ENCODE peak calls at places on chromosomes 13 and 19, in five cellular contexts. E, S, Y, O and X are unnamed samples.

GRCh38 chr19:30708416-30708815 is 336.2 kb downstream of the ZNF536 start:
- DNase-seq in E (no peak), S (no peak), Y (no peak), O (no peak), X (no peak)

GRCh38 chr19:44529541-44529940 is at the start of gene CEACAM20:
- DNase-seq in E (no peak), S (no peak), Y (no peak), O (no peak), X (no peak)

GRCh38 chr19:5345895-5346386 is 5.3 kb upstream of the PTPRS start:
- DNase-seq in E (no peak), S (no peak), Y (peak), O (no peak), X (peak)

GRCh38 chr19:17954401-17954800 is 12.5 kb upstream of the KCNN1 start:
- DNase-seq in E (no peak), S (no peak), Y (no peak), O (no peak), X (no peak)

GRCh38 chr13:22777207-22777606 is 403.6 kb upstream of the SGCG start:
- DNase-seq in E (no peak), S (no peak), Y (no peak), O (no peak), X (no peak)

GRCh38 chr19:14089412-14089661 is 1.2 kb downstream of the SAMD1 start:
- DNase-seq in E (peak), S (no peak), Y (peak), O (peak), X (no peak)

GRCh38 chr19:13827656-13828055 is 32.4 kb downstream of the ZSWIM4 start:
- DNase-seq in E (no peak), S (no peak), Y (no peak), O (no peak), X (no peak)

GRCh38 chr13:79786176-79786575 is 305.2 kb downstream of the NDFIP2 start:
- DNase-seq in E (no peak), S (no peak), Y (no peak), O (no peak), X (no peak)

GRCh38 chr19:39335168-39335567 is 675 bp downstream of the GMFG start:
- DNase-seq in E (no peak), S (no peak), Y (no peak), O (no peak), X (no peak)

GRCh38 chr19:2759392-2759791 is 19.6 kb upstream of the SLC39A3 start:
- DNase-seq in E (no peak), S (no peak), Y (no peak), O (no peak), X (no peak)

GRCh38 chr19:10718205-10719196 is 622 bp downstream of the DNM2 start:
- DNase-seq in E (peak), S (no peak), Y (peak), O (peak), X (peak)

GRCh38 chr19:13198634-13199033 is 48.4 kb downstream of the IER2 start:
- DNase-seq in E (no peak), S (no peak), Y (no peak), O (no peak), X (no peak)

GRCh38 chr13:32887617-32888016 is 128.6 kb upstream of the KL start:
- DNase-seq in E (no peak), S (no peak), Y (no peak), O (no peak), X (no peak)

GRCh38 chr19:22422220-22422619 is at the start of gene ZNF98:
- DNase-seq in E (no peak), S (no peak), Y (peak), O (no peak), X (no peak)

GRCh38 chr13:71797487-71797886 is 69.5 kb downstream of the DACH1 start:
- DNase-seq in E (no peak), S (no peak), Y (no peak), O (no peak), X (no peak)

GRCh38 chr19:53883231-53883661 is 1.2 kb downstream of the PRKCG start:
- DNase-seq in E (peak), S (no peak), Y (no peak), O (peak), X (no peak)

GRCh38 chr19:2345794-2346663 is 14.0 kb upstream of the TMPRSS9 start:
- DNase-seq in E (no peak), S (no peak), Y (peak), O (no peak), X (no peak)

GRCh38 chr13:111359237-111359915 is 38.9 kb downstream of the TEX29 start:
- DNase-seq in E (peak), S (no peak), Y (peak), O (peak), X (no peak)

GRCh38 chr19:49272204-49272603 is 52.8 kb downstream of the SLC6A16 start:
- DNase-seq in E (no peak), S (no peak), Y (peak), O (no peak), X (peak)

GRCh38 chr13:112245959-112246358 is 130.2 kb upstream of the SPACA7 start:
- DNase-seq in E (no peak), S (no peak), Y (no peak), O (no peak), X (no peak)

GRCh38 chr13:39776439-39776838 is 121.0 kb downstream of the COG6 start:
- DNase-seq in E (no peak), S (no peak), Y (peak), O (no peak), X (peak)

GRCh38 chr19:30082168-30082567 is 140.1 kb downstream of the URI1 start:
- DNase-seq in E (no peak), S (no peak), Y (no peak), O (no peak), X (no peak)

GRCh38 chr19:41530761-41531301 is 45.1 kb upstream of the CEACAM21 start:
- DNase-seq in E (no peak), S (no peak), Y (no peak), O (no peak), X (no peak)

GRCh38 chr19:41449079-41449864 is 6.3 kb downstream of the ERICH4 start:
- DNase-seq in E (peak), S (peak), Y (peak), O (peak), X (peak)

GRCh38 chr19:6766357-6767080 is 716 bp downstream of the SH2D3A start:
- DNase-seq in E (no peak), S (no peak), Y (no peak), O (no peak), X (no peak)

GRCh38 chr19:7751157-7751783 is 3.9 kb upstream of the CD209 start:
- DNase-seq in E (no peak), S (no peak), Y (no peak), O (no peak), X (peak)

GRCh38 chr13:112619730-112620639 is 32.0 kb upstream of the TUBGCP3 start:
- DNase-seq in E (peak), S (no peak), Y (peak), O (peak), X (peak)

GRCh38 chr19:39282021-39282420 is 13.8 kb downstream of the IFNL2 start:
- DNase-seq in E (no peak), S (no peak), Y (no peak), O (no peak), X (no peak)

GRCh38 chr19:16303755-16304154 is 20.9 kb upstream of the KLF2 start:
- DNase-seq in E (no peak), S (no peak), Y (no peak), O (no peak), X (no peak)

GRCh38 chr13:113135281-113135760 is 12.7 kb downstream of the F10 start:
- DNase-seq in E (no peak), S (no peak), Y (no peak), O (no peak), X (no peak)

GRCh38 chr13:21426238-21426637 is 32.9 kb downstream of the ZDHHC20 start:
- DNase-seq in E (no peak), S (no peak), Y (no peak), O (no peak), X (no peak)

GRCh38 chr13:24351423-24351822 is 42.0 kb downstream of the C1QTNF9 start:
- DNase-seq in E (no peak), S (no peak), Y (no peak), O (no peak), X (no peak)

GRCh38 chr13:37369618-37370017 is 228.9 kb downstream of the POSTN start:
- DNase-seq in E (no peak), S (no peak), Y (peak), O (no peak), X (peak)

DNA sequence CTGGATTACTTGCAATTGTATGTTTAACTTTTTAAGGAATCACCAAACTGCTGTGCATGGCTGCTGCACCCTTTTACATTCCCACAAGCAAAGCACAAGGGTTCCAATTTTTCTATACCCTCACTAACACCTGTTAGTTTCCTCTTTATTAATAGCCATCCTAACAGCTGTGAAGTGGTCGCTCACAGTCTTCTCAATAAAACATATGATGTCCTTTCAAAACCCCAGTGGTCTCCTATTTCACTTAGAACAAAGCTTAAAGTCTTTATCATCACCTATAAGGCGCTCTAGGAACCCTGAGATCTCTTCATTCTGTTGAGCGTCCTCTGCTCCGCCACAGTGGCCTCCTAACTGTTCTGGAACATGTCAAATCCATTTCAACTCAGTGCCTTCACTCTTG is 400.5 kb downstream of the KLF12 start:
- DNase-seq in E (no peak), S (no peak), Y (no peak), O (no peak), X (no peak)
- H2AFZ ChIP-seq in E (no peak), S (no peak), Y (no peak), O (no peak), X (no peak)

GRCh38 chr19:419721-420515 is 11.0 kb upstream of the C2CD4C start:
- DNase-seq in E (no peak), S (no peak), Y (no peak), O (no peak), X (no peak)
- H2AFZ ChIP-seq in E (no peak), S (no peak), Y (no peak), O (no peak), X (no peak)

DNA sequence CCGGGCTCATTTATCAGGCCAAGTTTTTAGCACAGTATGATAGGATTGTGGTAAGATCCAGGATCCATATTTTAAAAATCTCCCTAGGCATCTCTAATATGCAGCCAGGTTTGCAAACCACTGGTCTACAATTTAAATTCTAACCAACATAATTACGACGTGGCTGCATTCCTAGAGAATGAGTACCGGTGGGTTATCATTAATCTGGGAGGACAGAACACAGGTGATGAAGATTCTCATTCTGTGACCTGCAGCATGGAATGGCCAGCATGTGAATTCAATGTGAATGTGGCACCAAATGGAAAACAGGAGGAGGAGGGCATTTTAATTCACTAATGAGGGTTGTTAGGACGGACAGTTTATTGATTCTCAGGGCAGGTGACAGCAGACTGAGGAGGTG is 56.9 kb upstream of the MED4 start:
- DNase-seq in E (no peak), S (no peak), Y (no peak), O (no peak), X (peak)
- H2AFZ ChIP-seq in E (no peak), S (no peak), Y (no peak), O (peak), X (peak)

GRCh38 chr19:46524272-46524671 is 28.6 kb upstream of the PNMA8B start:
- DNase-seq in E (no peak), S (no peak), Y (no peak), O (no peak), X (no peak)

GRCh38 chr19:46515879-46516350 is 20.2 kb upstream of the PNMA8B start:
- DNase-seq in E (peak), S (peak), Y (peak), O (peak), X (peak)

GRCh38 chr19:46520616-46521015 is 24.9 kb upstream of the PNMA8B start:
- DNase-seq in E (peak), S (no peak), Y (no peak), O (peak), X (no peak)

GRCh38 chr19:46517471-46517870 is 21.8 kb upstream of the PNMA8B start:
- DNase-seq in E (no peak), S (no peak), Y (no peak), O (no peak), X (no peak)

DNA sequence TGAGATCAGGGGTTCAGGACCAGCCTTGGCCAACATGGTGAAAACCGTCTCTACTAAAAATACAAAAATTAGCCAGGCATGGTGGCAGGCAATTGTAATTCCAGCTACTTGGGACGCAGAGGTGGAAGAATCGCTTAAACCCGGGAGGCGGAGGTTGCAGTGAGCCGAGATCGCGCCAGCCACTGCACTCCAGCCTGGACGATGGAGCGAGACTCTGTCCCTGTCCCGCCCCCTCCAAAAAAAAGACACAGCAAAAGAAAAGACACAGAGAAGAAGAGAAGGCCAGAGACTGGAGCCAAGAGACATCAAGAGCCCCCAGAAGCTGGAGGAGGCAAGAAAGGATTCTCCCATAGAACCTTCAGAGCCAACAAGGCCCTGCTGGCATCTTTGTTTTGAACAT is 25.6 kb upstream of the PNMA8B start:
- DNase-seq in E (no peak), S (no peak), Y (no peak), O (no peak), X (no peak)
- H2AFZ ChIP-seq in E (no peak), S (no peak), Y (no peak), O (no peak), X (no peak)